ENCODE peak calls at places on chromosomes 1 and 21, in eight cellular contexts. K, J, B, H, Y, I, R and D are unnamed samples.

GRCh38 chr1:95503371-95504145 is 269.5 kb downstream of the RWDD3 start:
- DNase-seq in K (no peak), J (no peak), B (no peak), H (no peak), Y (no peak), I (no peak), R (no peak), D (no peak)

GRCh38 chr1:153540394-153541361 is at the start of gene S100A5:
- DNase-seq in K (no peak), J (no peak), B (no peak), H (no peak), Y (no peak), I (no peak), R (no peak), D (no peak)

GRCh38 chr1:214537219-214537618 is 14.2 kb downstream of the PTPN14 start:
- DNase-seq in K (no peak), J (no peak), B (no peak), H (no peak), Y (no peak), I (no peak), R (no peak), D (no peak)

GRCh38 chr1:43402055-43402865 is 12.6 kb downstream of the SZT2 start:
- DNase-seq in K (peak), J (no peak), B (no peak), H (peak), Y (no peak), I (no peak), R (no peak), D (no peak)

GRCh38 chr1:33055210-33055991 is 18.7 kb upstream of the AK2 start:
- DNase-seq in K (peak), J (peak), B (peak), H (peak), Y (peak), I (peak), R (peak), D (peak)

GRCh38 chr1:58659516-58659915 is 40.3 kb downstream of the MYSM1 start:
- DNase-seq in K (no peak), J (no peak), B (no peak), H (no peak), Y (no peak), I (no peak), R (no peak), D (no peak)

GRCh38 chr1:246773213-246773641 is 49.0 kb downstream of the SCCPDH start:
- DNase-seq in K (no peak), J (no peak), B (no peak), H (no peak), Y (no peak), I (no peak), R (peak), D (no peak)

GRCh38 chr1:199859525-199859924 is 168.0 kb upstream of the NR5A2 start:
- DNase-seq in K (peak), J (no peak), B (no peak), H (peak), Y (no peak), I (no peak), R (no peak), D (no peak)

GRCh38 chr1:11204396-11205190 is 15.4 kb downstream of the ANGPTL7 start:
- DNase-seq in K (no peak), J (no peak), B (no peak), H (no peak), Y (no peak), I (no peak), R (no peak), D (no peak)

GRCh38 chr21:38924954-38925353 is 119.2 kb downstream of the ETS2 start:
- DNase-seq in K (no peak), J (no peak), B (no peak), H (no peak), Y (no peak), I (no peak), R (no peak), D (no peak)

GRCh38 chr1:223486366-223486765 is 93.2 kb downstream of the CCDC185 start:
- DNase-seq in K (no peak), J (no peak), B (peak), H (peak), Y (peak), I (no peak), R (no peak), D (peak)

GRCh38 chr1:159012495-159012894 is 2.8 kb downstream of the IFI16 start:
- DNase-seq in K (peak), J (no peak), B (no peak), H (no peak), Y (no peak), I (no peak), R (peak), D (no peak)

DNA sequence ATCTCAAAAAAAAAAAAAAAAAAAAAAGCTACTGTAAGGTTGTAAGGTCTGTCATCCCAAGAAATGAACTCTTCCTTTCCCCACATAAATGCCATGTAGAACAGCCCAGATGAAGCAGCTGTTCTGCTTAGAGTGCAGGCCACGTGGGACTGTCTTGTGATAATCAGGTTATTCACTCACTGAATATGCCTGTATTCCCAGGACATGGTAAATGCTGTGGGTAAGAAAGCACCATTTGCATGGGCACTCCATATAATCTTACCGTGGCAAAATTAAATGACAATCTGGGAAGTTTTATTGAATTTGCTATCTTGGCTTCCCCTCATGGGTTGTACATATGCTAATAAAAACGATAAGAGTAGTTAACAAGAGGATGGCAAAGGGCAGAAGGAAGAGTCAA is 13.8 kb downstream of the RGS5 start:
- DNase-seq in K (no peak), J (no peak), B (no peak), H (no peak), Y (no peak), I (no peak), R (no peak), D (no peak)
- H3K4me2 ChIP-seq in K (no peak), J (no peak), B (no peak), H (no peak), Y (no peak), I (no peak), R (no peak), D (no peak)

DNA sequence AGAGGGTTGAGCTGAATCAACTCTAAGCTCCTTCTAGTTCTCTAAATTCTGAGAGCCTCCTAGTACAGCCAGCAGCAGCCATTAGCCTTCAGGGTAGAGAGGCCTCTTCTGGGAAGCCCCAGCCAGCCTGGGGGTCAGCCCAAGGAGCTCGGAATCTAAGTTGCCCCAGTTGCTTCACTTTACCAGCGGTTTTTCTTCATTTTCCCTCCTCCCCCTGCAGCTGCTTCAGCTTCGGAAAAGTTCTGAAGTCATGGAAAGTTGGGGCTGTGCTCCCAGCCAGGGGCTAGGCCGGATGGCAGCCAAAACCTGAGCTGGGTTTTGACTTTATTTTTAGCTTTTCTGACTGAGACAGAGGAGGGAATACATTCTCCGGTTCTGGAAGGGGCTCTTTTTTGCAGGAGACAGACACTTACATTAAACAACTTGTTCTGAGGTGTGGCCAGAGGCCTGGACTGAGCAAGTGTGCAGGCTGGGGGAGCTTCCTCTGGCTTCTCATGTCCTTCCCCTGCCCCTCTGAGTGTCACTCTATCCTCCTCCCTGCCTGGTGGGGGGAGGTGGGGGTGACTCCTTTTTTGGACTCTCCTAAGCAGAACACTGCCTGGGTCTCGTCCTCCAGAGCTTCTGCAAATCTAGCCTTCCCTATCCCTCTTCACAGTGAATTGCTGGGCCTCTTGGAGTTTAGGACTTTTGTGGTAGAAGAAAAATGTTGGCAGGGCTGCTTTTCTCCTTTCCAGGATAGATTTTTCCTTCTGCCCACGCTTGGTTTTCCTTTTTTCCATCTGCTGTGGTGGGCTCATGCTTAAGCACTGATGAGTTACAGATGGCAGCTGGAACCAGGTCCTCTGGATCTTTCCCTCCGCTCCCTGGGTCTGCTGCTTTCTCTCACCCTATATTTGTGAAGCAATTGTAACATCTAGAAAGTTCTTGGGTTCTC is 14.5 kb downstream of the LMNA start:
- DNase-seq in K (peak), J (no peak), B (no peak), H (no peak), Y (no peak), I (no peak), R (no peak), D (no peak)
- TF ChIP-seq POLR2AphosphoS5 in K (peak), J (no peak), B (no peak), H (no peak), Y (no peak), I (no peak), R (no peak), D (no peak)

DNA sequence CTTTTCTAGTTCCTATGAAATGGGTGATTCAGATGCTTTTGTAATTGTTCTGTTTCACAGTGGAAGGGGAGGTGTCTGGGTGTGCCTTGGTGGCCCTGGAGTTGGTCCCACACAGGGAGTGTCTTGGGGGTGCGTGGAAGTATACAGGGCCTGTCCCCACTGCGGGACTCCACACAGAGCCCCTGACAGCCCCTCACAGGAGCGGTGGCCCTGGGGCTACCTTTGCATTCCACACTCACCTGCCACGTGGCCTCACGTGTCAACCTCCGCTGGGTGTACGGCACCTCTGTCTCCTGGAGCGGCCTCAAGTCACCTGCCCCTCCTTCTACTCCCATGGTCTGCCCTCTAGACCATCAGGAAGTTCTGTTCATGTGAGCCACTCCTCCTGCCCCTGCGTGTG is 58.7 kb downstream of the FAAP20 start:
- DNase-seq in K (no peak), J (no peak), B (no peak), H (no peak), Y (no peak), I (no peak), R (no peak), D (no peak)
- H3K4me2 ChIP-seq in K (no peak), J (no peak), B (peak), H (no peak), Y (peak), I (no peak), R (no peak), D (no peak)

DNA sequence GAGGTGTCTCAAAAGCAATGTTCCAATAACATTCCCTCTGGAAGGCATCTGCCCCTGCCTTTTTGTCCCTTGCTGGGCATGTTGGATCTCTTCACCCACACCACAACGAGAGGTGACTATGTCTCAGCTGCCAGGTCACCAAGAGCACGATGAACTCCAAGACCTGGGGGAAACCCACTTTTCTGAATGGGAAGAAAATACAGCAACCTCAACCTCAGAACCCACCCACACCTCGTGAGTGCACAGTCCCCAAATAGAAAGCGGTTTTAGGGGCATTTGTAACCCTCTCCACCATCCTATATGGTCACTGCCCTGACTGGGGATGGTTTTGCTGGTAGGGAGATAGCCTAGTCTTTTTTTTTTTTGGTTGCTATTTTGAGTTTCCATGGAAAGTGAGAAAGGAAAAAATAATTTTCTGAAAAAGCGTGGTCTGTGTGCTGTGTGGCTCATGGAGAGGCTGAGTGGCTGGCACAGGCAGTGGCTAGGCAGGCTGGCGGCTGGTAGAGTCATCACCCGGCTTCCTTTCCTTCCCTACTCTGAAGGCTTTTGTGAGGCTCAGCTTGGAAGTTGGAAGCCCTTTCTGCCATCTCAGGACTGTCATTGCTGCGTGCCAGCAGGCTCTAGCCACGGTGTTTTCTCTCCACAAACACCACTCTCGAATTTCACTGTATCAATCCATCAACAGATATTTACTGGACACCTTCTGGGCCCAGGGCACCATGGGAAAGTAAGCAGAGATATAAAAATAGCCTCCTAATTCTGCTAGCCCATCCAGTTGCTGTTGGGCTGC is 15.8 kb downstream of the TSPAN2 start:
- DNase-seq in K (no peak), J (no peak), B (no peak), H (no peak), Y (no peak), I (no peak), R (no peak), D (no peak)
- TF ChIP-seq POLR2AphosphoS5 in K (no peak), J (no peak), B (no peak), H (no peak), Y (no peak), I (no peak), R (no peak), D (no peak)

DNA sequence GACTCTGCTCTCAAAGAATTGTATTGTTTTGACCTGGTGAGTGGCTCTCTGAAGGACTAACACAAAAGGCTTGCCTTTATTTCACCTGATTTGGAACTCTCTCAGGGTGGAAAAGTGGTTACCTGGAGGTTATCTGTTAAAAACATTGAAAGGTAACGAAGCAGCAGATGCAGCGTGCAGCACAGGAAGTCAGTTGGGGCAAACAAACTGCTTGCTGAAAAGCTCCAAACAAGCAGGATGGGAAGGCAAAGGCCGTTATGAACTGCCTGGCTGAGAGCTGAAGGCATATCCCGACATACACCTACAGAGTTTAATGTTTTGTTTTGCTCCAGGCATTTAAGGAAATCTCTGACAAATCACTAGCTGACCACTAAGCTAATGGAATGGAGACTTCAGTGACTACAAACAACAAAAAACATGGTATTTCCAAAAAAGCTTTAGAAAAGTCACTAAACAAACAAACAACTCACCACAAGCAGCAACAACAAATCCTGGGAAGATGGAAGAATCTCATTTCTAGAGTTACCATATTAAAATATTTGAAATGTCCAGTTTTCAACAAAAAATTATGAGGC is 44.3 kb upstream of the BATF3 start:
- DNase-seq in K (no peak), J (no peak), B (no peak), H (no peak), Y (no peak), I (no peak), R (no peak), D (no peak)
- H3K4me2 ChIP-seq in K (no peak), J (no peak), B (no peak), H (no peak), Y (no peak), I (no peak), R (no peak), D (no peak)

GRCh38 chr1:167799747-167800146 is 78.0 kb downstream of the MPZL1 start:
- DNase-seq in K (no peak), J (no peak), B (no peak), H (no peak), Y (no peak), I (no peak), R (no peak), D (no peak)
- TF ChIP-seq POLR2AphosphoS5 in K (no peak), J (no peak), B (no peak), H (no peak), Y (no peak), I (no peak), R (no peak), D (no peak)

GRCh38 chr1:109579044-109579443 is 30.6 kb downstream of the GNAI3 start:
- DNase-seq in K (no peak), J (no peak), B (no peak), H (no peak), Y (no peak), I (no peak), R (no peak), D (no peak)
- H3K4me2 ChIP-seq in K (no peak), J (no peak), B (no peak), H (no peak), Y (no peak), I (no peak), R (no peak), D (no peak)

GRCh38 chr1:36475910-36476604 is 6.7 kb downstream of the CSF3R start:
- DNase-seq in K (no peak), J (no peak), B (no peak), H (peak), Y (no peak), I (no peak), R (no peak), D (no peak)

GRCh38 chr1:36475341-36475740 is 7.4 kb downstream of the CSF3R start:
- DNase-seq in K (no peak), J (no peak), B (no peak), H (peak), Y (no peak), I (no peak), R (no peak), D (no peak)

GRCh38 chr1:36471830-36472641 is 7.9 kb upstream of the MRPS15 start:
- DNase-seq in K (no peak), J (no peak), B (no peak), H (no peak), Y (no peak), I (no peak), R (no peak), D (peak)

GRCh38 chr1:36469163-36469562 is 5.0 kb upstream of the MRPS15 start:
- DNase-seq in K (no peak), J (no peak), B (no peak), H (no peak), Y (no peak), I (no peak), R (no peak), D (no peak)

GRCh38 chr1:36472656-36473055 is 8.5 kb upstream of the MRPS15 start:
- DNase-seq in K (no peak), J (no peak), B (no peak), H (no peak), Y (no peak), I (no peak), R (no peak), D (no peak)
- TF ChIP-seq POLR2AphosphoS5 in K (no peak), J (no peak), B (no peak), H (no peak), Y (no peak), I (no peak), R (no peak), D (no peak)

DNA sequence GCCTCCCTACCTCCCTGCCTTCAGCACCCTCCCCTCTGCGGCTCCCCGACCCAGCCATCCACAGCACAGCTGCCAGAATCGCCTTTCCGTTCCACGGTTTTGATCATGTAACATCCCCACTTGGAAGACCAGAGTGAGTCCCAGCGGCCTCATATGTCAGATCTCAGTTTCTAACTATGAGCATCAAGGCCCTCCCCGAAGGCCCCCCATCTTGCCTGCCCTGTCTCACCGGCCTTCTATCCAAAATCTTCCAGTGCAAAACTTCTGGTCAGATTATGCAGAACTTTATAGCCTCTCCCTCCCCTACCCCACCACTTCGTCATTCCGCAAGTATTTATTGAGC is 20.3 kb upstream of the LMX1A start:
- DNase-seq in K (no peak), J (no peak), B (no peak), H (no peak), Y (no peak), I (no peak), R (no peak), D (no peak)
- H3K4me2 ChIP-seq in K (peak), J (no peak), B (peak), H (no peak), Y (no peak), I (peak), R (peak), D (peak)